ENCODE peak calls at places on chromosomes 16 and 17, in seven cellular contexts. Q is gastrocnemius medialis; S is NT2/D1; P is HCT116; D is CD8-positive, alpha-beta T cell; A is heart left ventricle; C is mucosa of descending colon. O is an unnamed sample.
A peak's percentile ranks its signal among the peaks of the same experiment; 100 is the strongest.

GRCh38 chr17:16428098-16428882 is 12.9 kb downstream of the TRPV2 start:
- DNase-seq in P (no peak), A (no peak), C (peak; percentile 65), D (no peak), S (no peak), Q (no peak), O (peak; percentile 66)

GRCh38 chr16:50499254-50499653 is 48.9 kb upstream of the NKD1 start:
- DNase-seq in S (no peak), A (no peak), Q (no peak), D (no peak), C (no peak), P (no peak), O (no peak)

GRCh38 chr17:48011405-48012150 is 26.0 kb downstream of the COPZ2 start:
- DNase-seq in D (no peak), A (no peak), P (peak; percentile 35), C (no peak), Q (no peak), S (no peak), O (no peak)

GRCh38 chr17:4209611-4210010 is 54.2 kb downstream of the ANKFY1 start:
- DNase-seq in P (no peak), C (no peak), Q (peak; percentile 50), A (peak; percentile 32), D (no peak), S (no peak), O (no peak)

GRCh38 chr17:17783825-17784598 is 52.8 kb downstream of the SREBF1 start:
- DNase-seq in D (no peak), A (peak; percentile 72), Q (no peak), P (no peak), S (no peak), C (peak; percentile 75), O (peak; percentile 46)

GRCh38 chr17:77385750-77386501 is 245.2 kb downstream of the SEC14L1 start:
- DNase-seq in D (no peak), P (no peak), S (no peak), C (no peak), Q (no peak), A (peak; percentile 55), O (no peak)

GRCh38 chr17:40694584-40694983 is 9.0 kb downstream of the KRT24 start:
- DNase-seq in A (no peak), S (no peak), D (no peak), Q (no peak), P (no peak), C (no peak), O (no peak)

GRCh38 chr16:84841787-84842300 is 22.1 kb downstream of the CRISPLD2 start:
- DNase-seq in A (no peak), C (peak; percentile 88), P (peak; percentile 71), S (no peak), D (no peak), Q (no peak), O (peak; percentile 59)

GRCh38 chr16:11687606-11688519 is 19.6 kb downstream of the SNN start:
- DNase-seq in S (no peak), A (no peak), P (no peak), Q (no peak), D (no peak), C (no peak), O (no peak)

GRCh38 chr16:31780342-31780741 is 93.3 kb upstream of the ZNF267 start:
- DNase-seq in S (no peak), A (no peak), Q (no peak), C (no peak), D (no peak), P (no peak), O (no peak)
- H3K9me3 ChIP-seq in S (peaks cover 44% of the 10 kb centered on the region), A (peaks cover 10% of the 10 kb centered on the region), Q (peaks cover 48% of the 10 kb centered on the region), C (peaks cover 95% of the 10 kb centered on the region), D (peaks cover 19% of the 10 kb centered on the region), P (no peaks in the 10 kb centered on the region), O (no peaks in the 10 kb centered on the region)

DNA sequence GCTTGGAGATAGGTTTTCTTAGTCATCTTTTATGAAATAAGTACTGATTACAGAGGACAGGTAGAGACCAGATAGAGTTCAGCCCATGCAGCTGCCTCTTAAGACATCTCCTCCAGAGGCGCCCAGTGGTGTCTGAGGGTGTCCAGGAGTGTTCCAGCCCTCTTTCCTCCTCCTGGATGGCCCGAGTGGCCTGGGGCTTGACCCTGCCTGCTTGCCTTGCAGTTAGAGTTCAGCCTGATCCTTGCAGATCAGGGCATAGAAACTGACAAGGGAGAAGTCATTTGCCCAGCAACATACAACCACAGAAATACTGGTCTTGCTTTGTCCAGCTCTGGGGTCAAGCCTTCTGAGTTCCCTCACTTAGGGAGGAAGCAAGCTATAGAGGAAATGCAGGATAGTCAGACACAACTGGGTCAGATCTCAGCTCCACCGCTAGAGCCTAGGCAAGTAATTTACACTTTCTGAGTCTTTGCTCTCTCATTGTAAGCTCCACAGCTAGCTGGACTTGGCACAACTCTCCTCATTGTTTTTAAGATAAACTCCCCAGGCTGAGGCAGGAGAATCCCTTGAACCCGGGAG is 3.6 kb upstream of the CCL1 start:
- DNase-seq in C (no peak), D (no peak), P (no peak), Q (no peak), S (no peak), A (no peak), O (no peak)
- H3K9me3 ChIP-seq in C (no peaks in the 10 kb centered on the region), D (no peaks in the 10 kb centered on the region), P (no peaks in the 10 kb centered on the region), Q (no peaks in the 10 kb centered on the region), S (no peaks in the 10 kb centered on the region), A (no peaks in the 10 kb centered on the region), O (no peaks in the 10 kb centered on the region)

GRCh38 chr17:5832886-5833285 is 237.3 kb upstream of the WSCD1 start:
- DNase-seq in D (no peak), A (no peak), S (no peak), C (no peak), P (peak; percentile 58), Q (no peak), O (no peak)
- H3K9me3 ChIP-seq in D (no peaks in the 10 kb centered on the region), A (no peaks in the 10 kb centered on the region), S (no peaks in the 10 kb centered on the region), C (no peaks in the 10 kb centered on the region), P (no peaks in the 10 kb centered on the region), Q (no peaks in the 10 kb centered on the region), O (no peaks in the 10 kb centered on the region)

GRCh38 chr17:82956146-82956725 is 116.4 kb upstream of the ZNF750 start:
- DNase-seq in P (no peak), S (no peak), A (no peak), Q (no peak), D (no peak), C (peak; percentile 31), O (no peak)
- H3K9me3 ChIP-seq in P (no peaks in the 10 kb centered on the region), S (peaks cover 14% of the 10 kb centered on the region), A (no peaks in the 10 kb centered on the region), Q (no peaks in the 10 kb centered on the region), D (no peaks in the 10 kb centered on the region), C (peaks cover 27% of the 10 kb centered on the region), O (no peaks in the 10 kb centered on the region)

O was measured in pancreas.